ENCODE peak calls at places on chromosome 13, in four cellular contexts. R, T, Z and B are unnamed samples.

GRCh38 chr13:38686635-38687245 is at the start of gene FREM2:
- DNase-seq in Z (peak), R (no peak), T (peak), B (peak)

GRCh38 chr13:45055902-45056648 is 64.2 kb upstream of the GTF2F2 start:
- DNase-seq in Z (no peak), T (peak), R (no peak), B (peak)

GRCh38 chr13:71218960-71219359 is 648.0 kb downstream of the DACH1 start:
- DNase-seq in R (no peak), Z (peak), T (no peak), B (no peak)

GRCh38 chr13:113765241-113765910 is 6.3 kb downstream of the TMEM255B start:
- DNase-seq in R (no peak), T (no peak), Z (no peak), B (no peak)

GRCh38 chr13:55948175-55948574 is 1192.5 kb upstream of the PRR20A start:
- DNase-seq in R (no peak), T (no peak), Z (no peak), B (no peak)

GRCh38 chr13:26024558-26024957 is 27.3 kb downstream of the SHISA2 start:
- DNase-seq in Z (no peak), T (no peak), R (no peak), B (peak)

GRCh38 chr13:23639672-23640275 is 69.6 kb downstream of the TNFRSF19 start:
- DNase-seq in T (peak), Z (no peak), R (no peak), B (no peak)

GRCh38 chr13:36345438-36346221 is 564 bp downstream of the SPART start:
- DNase-seq in R (peak), T (peak), Z (peak), B (peak)

GRCh38 chr13:50126378-50127016 is 111.3 kb downstream of the KCNRG start:
- DNase-seq in Z (no peak), T (no peak), R (no peak), B (no peak)

GRCh38 chr13:37701972-37702371 is 103.4 kb upstream of the POSTN start:
- DNase-seq in R (peak), Z (no peak), T (no peak), B (peak)

GRCh38 chr13:112247471-112248405 is 128.4 kb upstream of the SPACA7 start:
- DNase-seq in R (no peak), T (no peak), Z (no peak), B (no peak)

GRCh38 chr13:109868583-109869311 is 82.4 kb upstream of the IRS2 start:
- DNase-seq in R (peak), T (no peak), Z (no peak), B (no peak)